ENCODE peak calls at places on chromosomes 13 and 19, in ten cellular contexts. O is astrocyte of the cerebellum, A is left lung, B is BE2C, E is choroid plexus epithelial cell, R is cardiac fibroblast, T is OCI-LY7, X is AG04450, Y is dorsolateral prefrontal cortex, S is adrenal gland. F is an unnamed sample.
A peak's percentile ranks its signal among the peaks of the same experiment; 100 is the strongest.

GRCh38 chr13:109160357-109160756 is 530.9 kb downstream of the MYO16 start:
- DNase-seq in O (no peak), R (no peak), T (peak; percentile 48), E (no peak), Y (no peak), S (no peak), B (no peak), X (no peak), A (no peak), F (no peak)

GRCh38 chr19:10566658-10567410 is 1.0 kb upstream of the KRI1 start:
- DNase-seq in B (no peak), O (no peak), T (peak; percentile 45), Y (no peak), E (no peak), S (no peak), A (no peak), X (no peak), R (no peak), F (peak; percentile 76)

GRCh38 chr13:39311619-39312018 is 273.4 kb downstream of the NHLRC3 start:
- DNase-seq in R (peak; percentile 26), O (no peak), A (no peak), E (peak; percentile 28), T (no peak), S (no peak), Y (no peak), B (no peak), X (no peak), F (no peak)

GRCh38 chr19:16447015-16447384 is 24.8 kb downstream of the EPS15L1 start:
- DNase-seq in S (peak; percentile 86), X (peak; percentile 70), T (peak; percentile 81), B (no peak), O (no peak), E (peak; percentile 97), R (peak; percentile 86), A (peak; percentile 83), Y (no peak), F (peak; percentile 58)

GRCh38 chr19:53884256-53884655 is 2.3 kb downstream of the PRKCG start:
- DNase-seq in R (no peak), S (no peak), A (no peak), O (no peak), Y (no peak), E (no peak), X (no peak), T (no peak), B (no peak), F (no peak)

GRCh38 chr13:24834902-24835510 is 71.0 kb downstream of the RNF17 start:
- DNase-seq in S (no peak), O (no peak), R (no peak), B (peak; percentile 23), E (no peak), Y (no peak), A (no peak), X (no peak), T (peak; percentile 13), F (no peak)

GRCh38 chr13:26022538-26023292 is 29.1 kb downstream of the SHISA2 start:
- DNase-seq in R (peak; percentile 58), T (no peak), A (peak; percentile 83), X (no peak), E (peak; percentile 26), Y (no peak), S (peak; percentile 89), O (peak; percentile 49), B (peak; percentile 89), F (no peak)

GRCh38 chr13:74219571-74219970 is 85.4 kb upstream of the KLF12 start:
- DNase-seq in B (no peak), R (no peak), X (no peak), Y (no peak), S (no peak), E (peak; percentile 46), A (no peak), T (no peak), O (no peak), F (no peak)

GRCh38 chr19:39410620-39411005 is 1.9 kb upstream of the PLEKHG2 start:
- DNase-seq in Y (no peak), S (no peak), A (no peak), T (no peak), E (no peak), O (no peak), B (no peak), X (no peak), R (no peak), F (no peak)

GRCh38 chr13:102645701-102646100 is 48.9 kb downstream of the TPP2 start:
- DNase-seq in E (peak; percentile 76), B (no peak), A (no peak), O (no peak), T (no peak), X (no peak), Y (no peak), R (no peak), S (no peak), F (no peak)

GRCh38 chr13:111900390-111901180 is 166.4 kb upstream of the SOX1 start:
- DNase-seq in S (peak; percentile 31), A (no peak), T (no peak), E (no peak), X (no peak), Y (peak; percentile 47), R (no peak), O (peak; percentile 22), B (no peak), F (no peak)

GRCh38 chr19:10551698-10552301 is 8.1 kb downstream of the ATG4D start:
- DNase-seq in T (peak; percentile 54), A (no peak), R (peak; percentile 58), Y (no peak), X (no peak), E (peak; percentile 46), O (no peak), S (no peak), B (peak; percentile 35), F (no peak)

GRCh38 chr19:12156254-12157058 is at the start of gene ZNF625:
- DNase-seq in A (peak; percentile 91), Y (peak; percentile 93), X (peak; percentile 43), B (peak; percentile 95), E (peak; percentile 79), S (peak; percentile 97), O (peak; percentile 58), T (peak; percentile 79), R (peak; percentile 81), F (peak; percentile 70)

GRCh38 chr13:74204606-74205312 is 70.6 kb upstream of the KLF12 start:
- DNase-seq in O (no peak), S (no peak), X (no peak), T (no peak), A (no peak), Y (no peak), E (peak; percentile 19), B (no peak), R (peak; percentile 60), F (no peak)

GRCh38 chr19:13794752-13795589 is at the start of gene ZSWIM4:
- DNase-seq in O (peak; percentile 99), R (peak; percentile 99), T (peak; percentile 99), S (peak; percentile 100), X (peak; percentile 98), E (peak; percentile 100), A (peak; percentile 99), B (peak; percentile 99), Y (peak; percentile 99), F (peak; percentile 95)

GRCh38 chr19:855142-855541 is 3.0 kb downstream of the ELANE start:
- DNase-seq in A (no peak), Y (no peak), R (no peak), O (no peak), E (no peak), S (no peak), T (no peak), B (no peak), X (no peak), F (no peak)

GRCh38 chr19:35247526-35248309 is 1.1 kb upstream of the LSR start:
- DNase-seq in T (peak; percentile 92), A (peak; percentile 82), S (peak; percentile 85), Y (no peak), R (no peak), X (no peak), E (no peak), O (no peak), B (no peak), F (peak; percentile 66)

GRCh38 chr13:109500146-109500773 is 286.1 kb downstream of the IRS2 start:
- DNase-seq in Y (no peak), O (no peak), S (peak; percentile 72), A (no peak), E (peak; percentile 59), T (no peak), B (peak; percentile 64), X (no peak), R (peak; percentile 31), F (no peak)

GRCh38 chr19:7004313-7004931 is 16.8 kb downstream of the MBD3L2B start:
- DNase-seq in Y (no peak), R (no peak), E (no peak), T (no peak), X (no peak), B (no peak), O (no peak), A (no peak), S (no peak), F (no peak)
- TF ChIP-seq CTCF in Y (peak; percentile 38), R (no peak), E (no peak), T (no peak), X (peak; percentile 54), B (peak; percentile 72), O (no peak), A (peak; percentile 64), S (no peak), F (no peak)

GRCh38 chr19:33388231-33388816 is 14.8 kb downstream of the CEBPG start:
- DNase-seq in A (no peak), O (no peak), S (no peak), Y (peak; percentile 45), E (no peak), R (no peak), T (no peak), X (no peak), B (no peak), F (no peak)
- H3K4me3 ChIP-seq in A (no peak overlapping the region), O (no peak overlapping the region), S (no peak overlapping the region), Y (no peak overlapping the region), E (no peak overlapping the region), R (no peak overlapping the region), T (no peak overlapping the region), X (no peak overlapping the region), B (no peak overlapping the region), F (no peak overlapping the region)

GRCh38 chr13:62093984-62094383 is 678.3 kb upstream of the PCDH20 start:
- DNase-seq in B (no peak), O (no peak), X (no peak), T (no peak), S (no peak), E (no peak), A (no peak), R (no peak), Y (no peak), F (no peak)
- TF ChIP-seq CTCF in B (no peak), O (no peak), X (no peak), T (no peak), S (no peak), E (no peak), A (no peak), R (no peak), Y (no peak), F (no peak)

DNA sequence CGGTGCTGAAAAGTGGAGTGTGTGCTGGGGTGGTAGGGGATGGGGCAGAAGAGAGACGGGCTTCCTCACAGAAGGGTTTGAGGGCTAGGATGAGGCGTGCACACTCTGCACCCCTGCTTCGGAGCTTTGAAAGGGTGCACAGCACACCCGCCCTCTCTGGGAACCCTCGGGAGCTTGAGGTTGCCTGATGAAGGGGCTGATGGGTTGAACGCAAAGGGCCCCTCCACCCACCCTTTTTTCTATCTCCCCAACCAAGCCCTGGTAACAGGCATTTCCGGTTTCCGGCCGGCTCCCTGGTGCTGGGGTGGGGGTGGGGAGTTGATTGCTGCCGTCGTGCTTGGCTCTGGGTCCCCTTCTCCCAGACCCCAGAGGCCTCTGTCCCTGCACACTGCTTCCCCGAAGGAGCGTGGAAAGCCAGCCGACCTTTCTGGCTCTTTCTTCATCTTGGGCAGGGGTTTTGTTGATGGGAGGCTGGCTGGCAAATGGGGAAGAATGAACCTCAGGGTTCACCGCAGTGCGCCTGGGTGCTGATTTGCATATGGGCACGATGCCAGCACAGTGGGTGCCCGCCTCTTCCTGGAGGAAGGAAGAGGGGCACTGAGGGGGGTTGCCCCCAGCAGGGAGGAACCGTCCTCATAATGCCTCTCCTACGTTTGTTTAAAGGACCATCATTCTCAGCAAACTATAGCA is 29.0 kb downstream of the VAV1 start:
- DNase-seq in Y (peak; percentile 46), B (peak; percentile 15), S (peak; percentile 73), A (peak; percentile 85), X (no peak), O (no peak), T (peak; percentile 97), R (peak; percentile 15), E (peak; percentile 9), F (peak; percentile 77)
- H3K4me3 ChIP-seq in Y (no peak overlapping the region), B (peak overlapping the region; percentile 24), S (no peak overlapping the region), A (peak overlapping the region; percentile 17), X (no peak overlapping the region), O (no peak overlapping the region), T (peak overlapping the region; percentile 66), R (peak overlapping the region; percentile 24), E (no peak overlapping the region), F (peak overlapping the region; percentile 44)